ENCODE peak calls at places on chromosome 16, in six cellular contexts. R is HepG2, B is H1, Q is K562, M is GM12878, P is HCT116. C is an unnamed sample.

GRCh38 chr16:20308266-20308665 is 19.0 kb downstream of the GP2 start:
- DNase-seq in R (no peak), B (no peak), Q (no peak), M (no peak), P (no peak), C (no peak)

GRCh38 chr16:89720520-89720858 is 209 bp downstream of the VPS9D1 start:
- DNase-seq in R (peak; percentile 66), B (peak; percentile 85), Q (peak; percentile 61), M (no peak), P (no peak), C (no peak)

GRCh38 chr16:21568502-21569189 is 30.7 kb upstream of the METTL9 start:
- DNase-seq in R (no peak), B (no peak), Q (no peak), M (no peak), P (no peak), C (no peak)

GRCh38 chr16:78607465-78607864 is 508.0 kb downstream of the WWOX start:
- DNase-seq in R (no peak), B (no peak), Q (no peak), M (no peak), P (no peak), C (no peak)

GRCh38 chr16:66324785-66325184 is 41.7 kb upstream of the CDH5 start:
- DNase-seq in R (peak; percentile 23), B (peak; percentile 63), Q (peak; percentile 22), M (no peak), P (peak; percentile 21), C (peak; percentile 43)

GRCh38 chr16:7345423-7345822 is 12.8 kb downstream of the RBFOX1 start:
- DNase-seq in R (no peak), B (no peak), Q (no peak), M (no peak), P (no peak), C (no peak)

GRCh38 chr16:84503751-84504395 is 586 bp downstream of the MEAK7 start:
- DNase-seq in R (no peak), B (no peak), Q (no peak), M (no peak), P (no peak), C (no peak)

GRCh38 chr16:27258241-27258734 is 10.3 kb downstream of the NSMCE1 start:
- DNase-seq in R (peak; percentile 84), B (no peak), Q (no peak), M (no peak), P (no peak), C (peak; percentile 18)

GRCh38 chr16:4679854-4680636 is 13.3 kb upstream of the NUDT16L1 start:
- DNase-seq in R (no peak), B (no peak), Q (no peak), M (no peak), P (no peak), C (no peak)

GRCh38 chr16:78098544-78099371 is 696 bp upstream of the WWOX start:
- DNase-seq in R (no peak), B (no peak), Q (no peak), M (no peak), P (no peak), C (no peak)

GRCh38 chr16:7492122-7492521 is 159.5 kb downstream of the RBFOX1 start:
- DNase-seq in R (no peak), B (no peak), Q (no peak), M (no peak), P (no peak), C (no peak)

GRCh38 chr16:85054948-85055502 is 27.4 kb downstream of the KIAA0513 start:
- DNase-seq in R (no peak), B (no peak), Q (no peak), M (no peak), P (no peak), C (no peak)

GRCh38 chr16:55944377-55944802 is 69.2 kb upstream of the CES5A start:
- DNase-seq in R (peak; percentile 50), B (peak; percentile 89), Q (peak; percentile 69), M (no peak), P (peak; percentile 23), C (peak; percentile 39)

GRCh38 chr16:17566075-17566474 is 95.3 kb upstream of the XYLT1 start:
- DNase-seq in R (no peak), B (no peak), Q (no peak), M (no peak), P (no peak), C (no peak)

GRCh38 chr16:67301080-67301757 is 21.9 kb downstream of the PLEKHG4 start:
- DNase-seq in R (no peak), B (no peak), Q (no peak), M (no peak), P (no peak), C (no peak)

GRCh38 chr16:89921131-89921698 is 1.9 kb upstream of the TUBB3 start:
- DNase-seq in R (peak; percentile 55), B (no peak), Q (no peak), M (no peak), P (no peak), C (no peak)

GRCh38 chr16:21277927-21278706 is at the start of gene CRYM:
- DNase-seq in R (peak; percentile 35), B (peak; percentile 91), Q (peak; percentile 85), M (no peak), P (no peak), C (no peak)

GRCh38 chr16:72990003-72990521 is 57.9 kb downstream of the ZFHX3 start:
- DNase-seq in R (no peak), B (no peak), Q (no peak), M (no peak), P (peak; percentile 31), C (no peak)

GRCh38 chr16:19123535-19124178 is 9.9 kb downstream of the ITPRIPL2 start:
- DNase-seq in R (peak; percentile 84), B (no peak), Q (no peak), M (no peak), P (no peak), C (no peak)

GRCh38 chr16:85202631-85203461 is 90.6 kb upstream of the CIBAR2 start:
- DNase-seq in R (no peak), B (no peak), Q (no peak), M (no peak), P (no peak), C (peak; percentile 50)

GRCh38 chr16:61555718-61556441 is 480.4 kb downstream of the CDH8 start:
- DNase-seq in R (no peak), B (no peak), Q (no peak), M (no peak), P (no peak), C (no peak)

GRCh38 chr16:15464401-15465186 is 30.2 kb downstream of the BMERB1 start:
- DNase-seq in R (no peak), B (no peak), Q (no peak), M (no peak), P (no peak), C (no peak)

GRCh38 chr16:14111713-14112538 is 40.8 kb downstream of the MRTFB start:
- DNase-seq in R (peak; percentile 58), B (no peak), Q (no peak), M (no peak), P (no peak), C (no peak)

GRCh38 chr16:50254072-50254471 is 12.3 kb upstream of the ADCY7 start:
- DNase-seq in R (no peak), B (no peak), Q (peak; percentile 69), M (no peak), P (no peak), C (no peak)

GRCh38 chr16:50252874-50253510 is 13.4 kb upstream of the ADCY7 start:
- DNase-seq in R (no peak), B (no peak), Q (no peak), M (no peak), P (no peak), C (no peak)

GRCh38 chr16:50252082-50252611 is 14.2 kb upstream of the ADCY7 start:
- DNase-seq in R (no peak), B (no peak), Q (no peak), M (no peak), P (no peak), C (no peak)

GRCh38 chr16:50253511-50253903 is 12.8 kb upstream of the ADCY7 start:
- DNase-seq in R (no peak), B (no peak), Q (no peak), M (no peak), P (no peak), C (no peak)

GRCh38 chr16:50251375-50252081 is 14.8 kb upstream of the ADCY7 start:
- DNase-seq in R (no peak), B (no peak), Q (no peak), M (no peak), P (no peak), C (no peak)
- TF ChIP-seq ZNF274 in R (no peak), B (no peak), Q (no peak), M (no peak), P (no peak), C (no peak)

GRCh38 chr16:8620535-8620934 is 963 bp upstream of the METTL22 start:
- DNase-seq in R (no peak), B (no peak), Q (no peak), M (no peak), P (no peak), C (no peak)
- H3K4me1 ChIP-seq in R (peaks cover 44% of the 10 kb centered on the region), B (no peaks in the 10 kb centered on the region), Q (peaks cover 3% of the 10 kb centered on the region), M (no peaks in the 10 kb centered on the region), P (peaks cover 7% of the 10 kb centered on the region), C (peaks cover 2% of the 10 kb centered on the region)

DNA sequence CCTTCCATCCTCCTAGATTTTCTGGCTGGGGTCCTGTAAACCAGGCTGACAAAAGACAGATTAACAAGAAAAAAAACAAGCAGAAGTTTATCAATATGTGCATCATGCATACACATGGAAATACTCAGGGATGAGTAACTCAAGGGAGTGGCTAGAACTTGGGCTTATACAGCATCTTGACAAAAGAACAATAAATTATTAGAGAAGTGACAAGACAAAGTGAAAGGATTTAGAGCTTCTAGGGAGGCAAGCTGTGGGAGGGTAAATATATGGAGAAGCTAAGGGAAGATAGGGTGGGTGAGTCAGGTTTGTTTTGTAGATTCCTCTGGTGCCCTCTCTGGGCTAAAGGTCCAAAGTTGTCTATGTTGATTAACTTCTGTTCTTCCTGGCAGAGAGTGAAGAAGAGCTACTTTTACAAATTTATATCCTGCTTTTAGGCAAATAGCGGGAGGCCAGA is 48.0 kb upstream of the NDRG4 start:
- DNase-seq in R (peak; percentile 85), B (no peak), Q (no peak), M (no peak), P (no peak), C (no peak)
- TF ChIP-seq ZNF274 in R (no peak), B (no peak), Q (no peak), M (no peak), P (no peak), C (no peak)

GRCh38 chr16:75106351-75107274 is 10.0 kb downstream of the LDHD start:
- DNase-seq in R (no peak), B (no peak), Q (no peak), M (no peak), P (no peak), C (no peak)

GRCh38 chr16:75105306-75106061 is 11.1 kb downstream of the LDHD start:
- DNase-seq in R (no peak), B (no peak), Q (no peak), M (no peak), P (no peak), C (no peak)

GRCh38 chr16:75109732-75110243 is 6.8 kb downstream of the LDHD start:
- DNase-seq in R (no peak), B (no peak), Q (no peak), M (no peak), P (no peak), C (no peak)

GRCh38 chr16:75108792-75109731 is 7.5 kb downstream of the LDHD start:
- DNase-seq in R (no peak), B (no peak), Q (no peak), M (peak; percentile 62), P (peak; percentile 78), C (no peak)

DNA sequence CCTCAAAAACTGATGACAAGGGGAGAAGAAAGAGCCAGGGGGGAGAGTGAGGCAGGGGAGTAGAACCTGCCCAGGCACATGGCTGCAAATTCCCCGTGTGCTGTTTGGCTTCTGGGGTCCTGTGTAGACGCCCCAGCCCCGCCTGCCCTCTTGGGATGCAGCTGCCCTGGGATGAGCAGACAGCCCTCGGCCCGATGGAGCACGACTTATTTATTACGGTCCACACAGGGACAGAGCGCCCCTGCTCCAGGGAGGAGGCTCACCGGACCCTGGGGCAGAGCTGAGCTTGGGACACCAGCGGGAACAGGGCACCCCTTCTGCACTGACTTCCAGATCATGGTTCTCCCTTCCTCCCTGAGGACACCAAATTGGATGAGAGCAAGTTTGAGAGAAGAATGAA is 9.1 kb downstream of the LDHD start:
- DNase-seq in R (no peak), B (no peak), Q (no peak), M (no peak), P (no peak), C (no peak)
- H3K4me1 ChIP-seq in R (peaks cover 28% of the 10 kb centered on the region), B (peaks cover 35% of the 10 kb centered on the region), Q (peaks cover 11% of the 10 kb centered on the region), M (peaks cover 36% of the 10 kb centered on the region), P (peaks cover 35% of the 10 kb centered on the region), C (peaks cover 30% of the 10 kb centered on the region)